ENCODE peak calls at places on chromosome 13, in four cellular contexts. One of them, this sample, is unnamed.

GRCh38 chr13:40652588-40652940 is 13.9 kb downstream of the FOXO1 start:
- DNase-seq in pancreas: no peak
- DNase-seq in body of pancreas: no peak
- DNase-seq in endothelial cell: no peak
- DNase-seq in this sample: no peak

GRCh38 chr13:67934615-67935330 is 704.6 kb upstream of the PCDH9 start:
- DNase-seq in pancreas: no peak
- DNase-seq in endothelial cell: no peak
- DNase-seq in body of pancreas: no peak
- DNase-seq in this sample: no peak

GRCh38 chr13:43749503-43749902 is 37.3 kb downstream of the ENOX1 start:
- DNase-seq in body of pancreas: no peak
- DNase-seq in pancreas: no peak
- DNase-seq in endothelial cell: no peak
- DNase-seq in this sample: no peak

GRCh38 chr13:76014618-76015315 is 378.6 kb downstream of the LMO7 start:
- DNase-seq in body of pancreas: no peak
- DNase-seq in pancreas: no peak
- DNase-seq in endothelial cell: no peak
- DNase-seq in this sample: peak; percentile 35

GRCh38 chr13:101747039-101747438 is 294.6 kb downstream of the ITGBL1 start:
- DNase-seq in pancreas: no peak
- DNase-seq in endothelial cell: no peak
- DNase-seq in body of pancreas: no peak
- DNase-seq in this sample: no peak

GRCh38 chr13:110138009-110138699 is 168.8 kb downstream of the COL4A1 start:
- DNase-seq in body of pancreas: peak; percentile 74
- DNase-seq in endothelial cell: peak; percentile 36
- DNase-seq in pancreas: peak; percentile 73
- DNase-seq in this sample: peak; percentile 56

GRCh38 chr13:29892149-29892548 is 41.7 kb upstream of the UBL3 start:
- DNase-seq in pancreas: no peak
- DNase-seq in endothelial cell: no peak
- DNase-seq in body of pancreas: peak; percentile 25
- DNase-seq in this sample: no peak

GRCh38 chr13:99802416-99802815 is 169.2 kb downstream of the ZIC5 start:
- DNase-seq in pancreas: no peak
- DNase-seq in endothelial cell: no peak
- DNase-seq in body of pancreas: no peak
- DNase-seq in this sample: no peak

GRCh38 chr13:102856603-102857002 is 10.8 kb downstream of the ERCC5 start:
- DNase-seq in endothelial cell: no peak
- DNase-seq in pancreas: peak; percentile 27
- DNase-seq in body of pancreas: peak; percentile 50
- DNase-seq in this sample: no peak

GRCh38 chr13:106337096-106337495 is 198.4 kb downstream of the EFNB2 start:
- DNase-seq in pancreas: no peak
- DNase-seq in endothelial cell: no peak
- DNase-seq in body of pancreas: no peak
- DNase-seq in this sample: no peak

GRCh38 chr13:110183925-110184324 is 123.0 kb downstream of the COL4A1 start:
- DNase-seq in body of pancreas: no peak
- DNase-seq in pancreas: no peak
- DNase-seq in endothelial cell: no peak
- DNase-seq in this sample: no peak

GRCh38 chr13:102690883-102691282 is 4.0 kb downstream of the METTL21C start:
- DNase-seq in endothelial cell: no peak
- DNase-seq in pancreas: no peak
- DNase-seq in body of pancreas: no peak
- DNase-seq in this sample: no peak

DNA sequence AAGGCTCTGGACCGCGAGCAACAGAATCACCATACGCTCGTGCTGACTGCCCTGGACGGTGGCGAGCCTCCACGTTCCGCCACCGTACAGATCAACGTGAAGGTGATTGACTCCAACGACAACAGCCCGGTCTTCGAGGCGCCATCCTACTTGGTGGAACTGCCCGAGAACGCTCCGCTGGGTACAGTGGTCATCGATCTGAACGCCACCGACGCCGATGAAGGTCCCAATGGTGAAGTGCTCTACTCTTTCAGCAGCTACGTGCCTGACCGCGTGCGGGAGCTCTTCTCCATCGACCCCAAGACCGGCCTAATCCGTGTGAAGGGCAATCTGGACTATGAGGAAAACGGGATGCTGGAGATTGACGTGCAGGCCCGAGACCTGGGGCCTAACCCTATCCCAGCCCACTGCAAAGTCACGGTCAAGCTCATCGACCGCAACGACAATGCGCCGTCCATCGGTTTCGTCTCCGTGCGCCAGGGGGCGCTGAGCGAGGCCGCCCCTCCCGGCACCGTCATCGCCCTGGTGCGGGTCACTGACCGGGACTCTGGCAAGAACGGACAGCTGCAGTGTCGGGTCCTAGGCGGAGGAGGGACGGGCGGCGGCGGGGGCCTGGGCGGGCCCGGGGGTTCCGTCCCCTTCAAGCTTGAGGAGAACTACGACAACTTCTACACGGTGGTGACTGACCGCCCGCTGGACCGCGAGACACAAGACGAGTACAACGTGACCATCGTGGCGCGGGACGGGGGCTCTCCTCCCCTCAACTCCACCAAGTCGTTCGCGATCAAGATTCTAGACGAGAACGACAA is 1.8 kb downstream of the PCDH17 start:
- DNase-seq in pancreas: peak; percentile 66
- DNase-seq in endothelial cell: peak; percentile 80
- DNase-seq in body of pancreas: peak; percentile 71
- DNase-seq in this sample: no peak
- TF ChIP-seq CTCF in pancreas: peak; percentile 38
- TF ChIP-seq CTCF in endothelial cell: peak; percentile 83
- TF ChIP-seq CTCF in body of pancreas: peak; percentile 56
- TF ChIP-seq CTCF in this sample: no peak

DNA sequence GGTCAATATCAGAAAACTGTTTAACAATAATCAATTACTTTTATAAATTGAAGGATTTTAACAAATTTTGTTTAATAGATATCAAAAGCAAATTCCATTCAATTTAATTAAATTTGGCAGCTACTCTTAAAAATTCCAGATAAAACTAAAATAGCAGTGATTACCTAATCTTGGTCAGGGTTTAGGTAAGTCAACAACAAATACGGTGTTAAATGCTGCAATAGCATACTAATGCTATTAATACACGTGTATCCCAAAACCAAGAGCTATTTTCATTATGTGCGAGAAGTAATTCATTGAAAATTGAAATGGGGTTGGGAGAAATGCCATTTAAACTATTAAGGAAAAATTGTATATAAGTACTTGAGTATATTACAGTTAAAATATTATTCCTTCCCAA is 105.6 kb downstream of the DHRS12 start:
- DNase-seq in endothelial cell: no peak
- DNase-seq in body of pancreas: no peak
- DNase-seq in pancreas: no peak
- DNase-seq in this sample: no peak
- TF ChIP-seq CTCF in endothelial cell: no peak
- TF ChIP-seq CTCF in body of pancreas: no peak
- TF ChIP-seq CTCF in pancreas: no peak
- TF ChIP-seq CTCF in this sample: no peak

GRCh38 chr13:38899581-38899980 is 91.0 kb downstream of the STOML3 start:
- DNase-seq in body of pancreas: no peak
- DNase-seq in pancreas: no peak
- DNase-seq in endothelial cell: no peak
- DNase-seq in this sample: no peak

GRCh38 chr13:38898481-38898880 is 92.2 kb downstream of the STOML3 start:
- DNase-seq in endothelial cell: no peak
- DNase-seq in pancreas: no peak
- DNase-seq in body of pancreas: no peak
- DNase-seq in this sample: no peak

GRCh38 chr13:38897521-38897920 is 93.1 kb downstream of the STOML3 start:
- DNase-seq in body of pancreas: no peak
- DNase-seq in endothelial cell: no peak
- DNase-seq in pancreas: no peak
- DNase-seq in this sample: no peak

GRCh38 chr13:38902551-38902950 is 88.1 kb downstream of the STOML3 start:
- DNase-seq in endothelial cell: no peak
- DNase-seq in body of pancreas: no peak
- DNase-seq in pancreas: no peak
- DNase-seq in this sample: no peak

GRCh38 chr13:38900188-38900587 is 90.4 kb downstream of the STOML3 start:
- DNase-seq in body of pancreas: no peak
- DNase-seq in pancreas: no peak
- DNase-seq in endothelial cell: no peak
- DNase-seq in this sample: no peak
- TF ChIP-seq CTCF in body of pancreas: no peak
- TF ChIP-seq CTCF in pancreas: no peak
- TF ChIP-seq CTCF in endothelial cell: no peak
- TF ChIP-seq CTCF in this sample: no peak

DNA sequence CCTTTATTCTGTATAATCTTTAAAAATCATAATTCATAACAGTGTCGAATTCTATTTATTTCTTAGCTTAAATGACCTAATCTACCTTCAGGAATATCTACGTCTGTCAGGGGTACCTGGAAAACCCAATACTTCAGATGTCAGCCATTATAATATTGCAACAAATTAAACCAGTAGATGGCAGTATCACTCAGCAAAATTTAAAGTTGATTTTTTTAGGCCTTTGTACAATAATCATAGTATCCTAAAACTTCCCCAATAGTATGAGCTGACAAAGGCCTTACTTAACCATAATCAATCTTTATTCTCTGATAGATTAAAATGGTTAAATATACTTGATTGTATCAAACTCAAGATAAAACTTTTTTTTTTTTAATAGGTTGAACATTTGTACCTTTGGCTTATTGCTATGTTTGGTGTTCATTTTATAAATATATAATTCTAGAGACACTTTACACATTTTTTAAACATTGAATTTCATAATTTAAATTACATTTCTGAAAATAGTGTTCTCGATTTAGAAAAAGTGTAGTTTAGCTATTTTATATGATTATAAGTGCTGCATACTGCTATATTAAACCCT is 830.2 kb upstream of the SPRY2 start:
- DNase-seq in pancreas: no peak
- DNase-seq in endothelial cell: no peak
- DNase-seq in body of pancreas: no peak
- DNase-seq in this sample: no peak
- TF ChIP-seq CTCF in pancreas: peak; percentile 26
- TF ChIP-seq CTCF in endothelial cell: peak; percentile 83
- TF ChIP-seq CTCF in body of pancreas: peak; percentile 71
- TF ChIP-seq CTCF in this sample: no peak

DNA sequence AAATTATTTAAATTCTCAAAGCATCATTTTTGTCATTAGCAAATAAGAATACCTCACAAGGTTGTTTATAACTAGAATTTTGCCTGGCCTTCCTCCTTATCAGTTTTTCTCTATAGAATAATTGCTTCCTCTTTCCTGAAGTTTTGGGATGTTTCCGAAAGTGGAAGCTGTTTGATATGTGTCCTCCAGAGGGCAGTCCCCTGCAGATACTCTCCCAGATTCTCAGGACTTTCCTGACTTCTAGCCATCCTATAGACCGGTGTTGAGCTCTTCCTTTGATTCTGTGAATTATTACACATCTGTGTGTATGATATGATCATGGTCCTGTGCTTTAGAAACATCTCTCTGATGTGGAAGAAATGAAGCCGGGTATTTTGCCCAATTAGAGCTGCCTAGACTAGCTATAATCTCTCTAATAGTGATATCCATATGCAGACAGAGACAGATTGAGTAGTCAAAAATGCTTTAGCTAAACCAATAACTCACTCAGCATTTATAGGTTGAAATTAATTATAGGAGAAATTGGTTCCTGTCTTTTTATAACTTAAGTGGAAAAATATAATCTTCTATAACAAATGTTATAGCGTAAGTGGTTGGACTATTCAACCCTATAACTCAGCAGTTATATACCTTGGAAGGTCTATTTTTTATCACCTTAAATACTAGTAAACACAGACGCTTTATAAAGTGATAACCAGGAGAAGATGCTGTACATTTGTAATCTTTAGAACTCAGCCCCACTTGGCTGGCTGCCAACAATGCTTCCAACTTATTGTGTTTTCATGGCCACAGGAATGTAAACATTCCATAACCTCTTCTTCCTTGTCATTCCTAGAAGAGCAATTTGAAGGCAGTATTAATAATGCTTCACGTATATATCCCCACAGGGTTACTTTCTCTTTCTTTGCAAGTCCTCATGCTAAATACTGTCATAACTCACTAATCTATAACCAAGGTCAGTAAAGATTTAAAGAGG is 201.0 kb upstream of the RXFP2 start:
- DNase-seq in pancreas: no peak
- DNase-seq in body of pancreas: peak; percentile 8
- DNase-seq in endothelial cell: peak; percentile 20
- DNase-seq in this sample: peak; percentile 4
- TF ChIP-seq CTCF in pancreas: no peak
- TF ChIP-seq CTCF in body of pancreas: peak; percentile 31
- TF ChIP-seq CTCF in endothelial cell: peak; percentile 46
- TF ChIP-seq CTCF in this sample: peak; percentile 13

GRCh38 chr13:24746618-24747247 is 17.2 kb upstream of the RNF17 start:
- DNase-seq in endothelial cell: peak; percentile 67
- DNase-seq in pancreas: no peak
- DNase-seq in body of pancreas: no peak
- DNase-seq in this sample: peak; percentile 39
- TF ChIP-seq CTCF in endothelial cell: peak; percentile 31
- TF ChIP-seq CTCF in pancreas: no peak
- TF ChIP-seq CTCF in body of pancreas: no peak
- TF ChIP-seq CTCF in this sample: no peak

GRCh38 chr13:97175041-97175440 is 47.1 kb upstream of the MBNL2 start:
- DNase-seq in body of pancreas: no peak
- DNase-seq in endothelial cell: no peak
- DNase-seq in pancreas: no peak
- DNase-seq in this sample: no peak
- TF ChIP-seq CTCF in body of pancreas: no peak
- TF ChIP-seq CTCF in endothelial cell: no peak
- TF ChIP-seq CTCF in pancreas: no peak
- TF ChIP-seq CTCF in this sample: no peak

DNA sequence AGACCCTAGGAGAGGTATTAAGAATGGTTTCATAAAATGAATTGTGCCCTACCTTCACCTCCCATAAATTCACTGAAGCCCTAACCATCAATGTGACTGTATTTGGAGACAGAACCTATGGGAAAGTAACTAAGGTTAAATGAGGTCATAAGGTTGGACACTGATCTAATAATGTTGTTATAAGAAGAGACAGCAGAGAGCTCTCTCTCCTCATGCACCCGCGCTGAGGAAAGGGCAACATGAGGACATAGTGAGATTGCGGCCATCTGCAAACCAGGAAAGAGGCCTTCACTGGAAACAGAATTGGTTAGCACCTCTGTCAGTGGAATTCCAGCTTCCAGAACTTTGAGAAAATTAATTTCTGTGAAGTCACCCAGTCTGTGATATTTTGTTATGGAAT is 1396.1 kb upstream of the MIR17HG start:
- DNase-seq in body of pancreas: no peak
- DNase-seq in endothelial cell: no peak
- DNase-seq in pancreas: no peak
- DNase-seq in this sample: no peak
- TF ChIP-seq CTCF in body of pancreas: no peak
- TF ChIP-seq CTCF in endothelial cell: no peak
- TF ChIP-seq CTCF in pancreas: no peak
- TF ChIP-seq CTCF in this sample: no peak

This sample was measured in Calu3.